ENCODE peak calls at places on chromosome 14, in seven cellular contexts. One of them, this sample, is unnamed.

GRCh38 chr14:52961060-52961639 is 10.3 kb upstream of the FERMT2 start:
- DNase-seq in fibroblast of lung: peak; percentile 76
- DNase-seq in HCT116: peak; percentile 58
- DNase-seq in GM10248: peak; percentile 63
- DNase-seq in AG09319: no peak
- DNase-seq in osteocyte: no peak
- DNase-seq in psoas muscle: peak; percentile 55
- DNase-seq in this sample: peak; percentile 35

GRCh38 chr14:88029500-88029899 is 24.6 kb downstream of the GPR65 start:
- DNase-seq in HCT116: no peak
- DNase-seq in psoas muscle: no peak
- DNase-seq in GM10248: no peak
- DNase-seq in osteocyte: no peak
- DNase-seq in AG09319: no peak
- DNase-seq in fibroblast of lung: no peak
- DNase-seq in this sample: no peak

GRCh38 chr14:89146291-89146690 is 270.7 kb downstream of the FOXN3 start:
- DNase-seq in AG09319: no peak
- DNase-seq in fibroblast of lung: peak; percentile 14
- DNase-seq in HCT116: no peak
- DNase-seq in psoas muscle: no peak
- DNase-seq in osteocyte: no peak
- DNase-seq in GM10248: no peak
- DNase-seq in this sample: no peak

GRCh38 chr14:101072070-101072469 is 168.5 kb upstream of the RTL1 start:
- DNase-seq in fibroblast of lung: no peak
- DNase-seq in AG09319: no peak
- DNase-seq in psoas muscle: no peak
- DNase-seq in osteocyte: peak; percentile 65
- DNase-seq in GM10248: no peak
- DNase-seq in HCT116: no peak
- DNase-seq in this sample: no peak

GRCh38 chr14:74793506-74794155 is 30.5 kb downstream of the YLPM1 start:
- DNase-seq in HCT116: no peak
- DNase-seq in GM10248: no peak
- DNase-seq in fibroblast of lung: no peak
- DNase-seq in psoas muscle: no peak
- DNase-seq in AG09319: no peak
- DNase-seq in osteocyte: no peak
- DNase-seq in this sample: no peak

GRCh38 chr14:99904506-99904905 is 111.3 kb downstream of the EML1 start:
- DNase-seq in psoas muscle: no peak
- DNase-seq in fibroblast of lung: no peak
- DNase-seq in AG09319: no peak
- DNase-seq in GM10248: no peak
- DNase-seq in osteocyte: no peak
- DNase-seq in HCT116: no peak
- DNase-seq in this sample: no peak

GRCh38 chr14:65035049-65035448 is 48.4 kb downstream of the FNTB start:
- DNase-seq in fibroblast of lung: peak; percentile 56
- DNase-seq in AG09319: no peak
- DNase-seq in osteocyte: no peak
- DNase-seq in HCT116: no peak
- DNase-seq in psoas muscle: peak; percentile 70
- DNase-seq in GM10248: no peak
- DNase-seq in this sample: no peak

GRCh38 chr14:106507354-106507753 is 981.0 kb downstream of the TMEM121 start:
- DNase-seq in osteocyte: no peak
- DNase-seq in psoas muscle: no peak
- DNase-seq in GM10248: no peak
- DNase-seq in AG09319: no peak
- DNase-seq in fibroblast of lung: no peak
- DNase-seq in HCT116: no peak
- DNase-seq in this sample: no peak

GRCh38 chr14:21264025-21264801 is 5.0 kb downstream of the HNRNPC start:
- DNase-seq in osteocyte: no peak
- DNase-seq in psoas muscle: no peak
- DNase-seq in AG09319: peak; percentile 37
- DNase-seq in fibroblast of lung: peak; percentile 74
- DNase-seq in HCT116: no peak
- DNase-seq in GM10248: peak; percentile 57
- DNase-seq in this sample: peak; percentile 27

GRCh38 chr14:104865631-104866441 is 768 bp downstream of the CEP170B start:
- DNase-seq in psoas muscle: peak; percentile 83
- DNase-seq in fibroblast of lung: peak; percentile 52
- DNase-seq in osteocyte: peak; percentile 86
- DNase-seq in AG09319: peak; percentile 24
- DNase-seq in GM10248: no peak
- DNase-seq in HCT116: peak; percentile 8
- DNase-seq in this sample: no peak

GRCh38 chr14:104756477-104757237 is 3.7 kb downstream of the SIVA1 start:
- DNase-seq in psoas muscle: no peak
- DNase-seq in fibroblast of lung: no peak
- DNase-seq in AG09319: no peak
- DNase-seq in osteocyte: no peak
- DNase-seq in HCT116: no peak
- DNase-seq in GM10248: no peak
- DNase-seq in this sample: no peak

GRCh38 chr14:55077155-55077554 is 25.7 kb downstream of the MAPK1IP1L start:
- DNase-seq in HCT116: peak; percentile 58
- DNase-seq in GM10248: no peak
- DNase-seq in psoas muscle: no peak
- DNase-seq in fibroblast of lung: no peak
- DNase-seq in osteocyte: no peak
- DNase-seq in AG09319: no peak
- DNase-seq in this sample: no peak

GRCh38 chr14:45649051-45649450 is 396.0 kb upstream of the MIS18BP1 start:
- DNase-seq in GM10248: no peak
- DNase-seq in osteocyte: no peak
- DNase-seq in AG09319: no peak
- DNase-seq in psoas muscle: no peak
- DNase-seq in HCT116: no peak
- DNase-seq in fibroblast of lung: no peak
- DNase-seq in this sample: no peak

GRCh38 chr14:32897724-32898064 is 41.0 kb upstream of the NPAS3 start:
- DNase-seq in AG09319: no peak
- DNase-seq in GM10248: no peak
- DNase-seq in osteocyte: no peak
- DNase-seq in HCT116: no peak
- DNase-seq in psoas muscle: no peak
- DNase-seq in fibroblast of lung: no peak
- DNase-seq in this sample: no peak

GRCh38 chr14:104792101-104792884 is 3.3 kb downstream of the AKT1 start:
- DNase-seq in osteocyte: no peak
- DNase-seq in GM10248: no peak
- DNase-seq in AG09319: no peak
- DNase-seq in HCT116: no peak
- DNase-seq in psoas muscle: peak; percentile 78
- DNase-seq in fibroblast of lung: no peak
- DNase-seq in this sample: no peak

GRCh38 chr14:104881369-104881979 is 16.4 kb downstream of the CEP170B start:
- DNase-seq in fibroblast of lung: no peak
- DNase-seq in psoas muscle: peak; percentile 89
- DNase-seq in HCT116: no peak
- DNase-seq in osteocyte: no peak
- DNase-seq in GM10248: no peak
- DNase-seq in AG09319: no peak
- DNase-seq in this sample: no peak

GRCh38 chr14:36520601-36521525 is 831 bp upstream of the NKX2-1 start:
- DNase-seq in AG09319: no peak
- DNase-seq in fibroblast of lung: peak; percentile 11
- DNase-seq in psoas muscle: no peak
- DNase-seq in HCT116: peak; percentile 7
- DNase-seq in osteocyte: peak; percentile 83
- DNase-seq in GM10248: peak; percentile 39
- DNase-seq in this sample: no peak

GRCh38 chr14:71686677-71687076 is 245.6 kb upstream of the RGS6 start:
- DNase-seq in osteocyte: no peak
- DNase-seq in HCT116: no peak
- DNase-seq in fibroblast of lung: peak; percentile 42
- DNase-seq in psoas muscle: peak; percentile 41
- DNase-seq in AG09319: no peak
- DNase-seq in GM10248: no peak
- DNase-seq in this sample: no peak

GRCh38 chr14:95527392-95528002 is 7.4 kb upstream of the GLRX5 start:
- DNase-seq in GM10248: peak; percentile 42
- DNase-seq in psoas muscle: no peak
- DNase-seq in AG09319: peak; percentile 65
- DNase-seq in osteocyte: no peak
- DNase-seq in fibroblast of lung: peak; percentile 91
- DNase-seq in HCT116: no peak
- DNase-seq in this sample: no peak
- TF ChIP-seq CTCF in GM10248: peak; percentile 54
- TF ChIP-seq CTCF in psoas muscle: peak; percentile 75
- TF ChIP-seq CTCF in AG09319: peak; percentile 80
- TF ChIP-seq CTCF in osteocyte: peak; percentile 86
- TF ChIP-seq CTCF in fibroblast of lung: peak; percentile 73
- TF ChIP-seq CTCF in HCT116: peak; percentile 91
- TF ChIP-seq CTCF in this sample: peak; percentile 80

DNA sequence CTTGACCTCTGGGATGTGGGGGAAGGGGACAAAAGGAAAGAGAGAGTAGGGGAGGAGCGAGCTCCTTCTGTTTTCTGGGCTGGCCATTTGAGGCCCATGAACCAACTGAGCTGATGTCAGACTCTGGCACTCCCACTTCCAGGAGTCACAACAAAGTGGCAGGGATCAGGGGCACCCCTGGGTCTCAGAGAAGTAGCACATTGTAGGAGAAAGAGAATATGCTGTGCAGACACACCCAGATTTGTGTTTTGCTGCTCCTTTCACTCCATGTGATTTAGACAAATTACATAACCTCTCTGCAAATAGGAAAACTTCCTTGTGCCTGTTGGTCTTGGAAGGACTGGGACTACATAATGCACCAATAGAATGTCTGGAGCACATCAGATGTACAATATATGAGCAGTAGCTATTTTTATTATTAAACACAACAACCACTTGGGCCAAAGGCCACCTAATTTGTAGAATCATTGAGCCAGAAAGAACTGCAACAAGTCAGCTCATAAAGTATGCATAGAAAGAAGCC is 265.5 kb downstream of the ZFP36L1 start:
- DNase-seq in osteocyte: no peak
- DNase-seq in AG09319: no peak
- DNase-seq in GM10248: no peak
- DNase-seq in fibroblast of lung: peak; percentile 71
- DNase-seq in HCT116: no peak
- DNase-seq in psoas muscle: no peak
- DNase-seq in this sample: no peak
- TF ChIP-seq CTCF in osteocyte: no peak
- TF ChIP-seq CTCF in AG09319: no peak
- TF ChIP-seq CTCF in GM10248: no peak
- TF ChIP-seq CTCF in fibroblast of lung: no peak
- TF ChIP-seq CTCF in HCT116: no peak
- TF ChIP-seq CTCF in psoas muscle: no peak
- TF ChIP-seq CTCF in this sample: no peak

GRCh38 chr14:95361373-95362179 is 41.9 kb upstream of the CLMN start:
- DNase-seq in HCT116: peak; percentile 24
- DNase-seq in GM10248: peak; percentile 74
- DNase-seq in psoas muscle: peak; percentile 65
- DNase-seq in osteocyte: no peak
- DNase-seq in fibroblast of lung: peak; percentile 6
- DNase-seq in AG09319: no peak
- DNase-seq in this sample: no peak
- TF ChIP-seq CTCF in HCT116: peak; percentile 81
- TF ChIP-seq CTCF in GM10248: peak; percentile 63
- TF ChIP-seq CTCF in psoas muscle: peak; percentile 46
- TF ChIP-seq CTCF in osteocyte: peak; percentile 50
- TF ChIP-seq CTCF in fibroblast of lung: peak; percentile 12
- TF ChIP-seq CTCF in AG09319: peak; percentile 37
- TF ChIP-seq CTCF in this sample: peak; percentile 48

GRCh38 chr14:93787465-93788306 is 599 bp downstream of the PRIMA1 start:
- DNase-seq in AG09319: no peak
- DNase-seq in HCT116: no peak
- DNase-seq in GM10248: no peak
- DNase-seq in psoas muscle: no peak
- DNase-seq in osteocyte: no peak
- DNase-seq in fibroblast of lung: no peak
- DNase-seq in this sample: no peak

GRCh38 chr14:93788307-93788556 is at the start of gene PRIMA1:
- DNase-seq in AG09319: no peak
- DNase-seq in HCT116: no peak
- DNase-seq in GM10248: no peak
- DNase-seq in psoas muscle: no peak
- DNase-seq in fibroblast of lung: no peak
- DNase-seq in osteocyte: no peak
- DNase-seq in this sample: no peak

GRCh38 chr14:93788557-93789365 is 476 bp upstream of the PRIMA1 start:
- DNase-seq in psoas muscle: no peak
- DNase-seq in HCT116: no peak
- DNase-seq in osteocyte: no peak
- DNase-seq in AG09319: no peak
- DNase-seq in GM10248: no peak
- DNase-seq in fibroblast of lung: no peak
- DNase-seq in this sample: no peak

GRCh38 chr14:93790966-93791365 is 2.7 kb upstream of the PRIMA1 start:
- DNase-seq in HCT116: no peak
- DNase-seq in GM10248: no peak
- DNase-seq in AG09319: no peak
- DNase-seq in fibroblast of lung: no peak
- DNase-seq in psoas muscle: no peak
- DNase-seq in osteocyte: no peak
- DNase-seq in this sample: no peak

GRCh38 chr14:93789366-93790130 is 1.3 kb upstream of the PRIMA1 start:
- DNase-seq in fibroblast of lung: no peak
- DNase-seq in GM10248: no peak
- DNase-seq in psoas muscle: no peak
- DNase-seq in osteocyte: no peak
- DNase-seq in AG09319: no peak
- DNase-seq in HCT116: no peak
- DNase-seq in this sample: no peak
- TF ChIP-seq CTCF in fibroblast of lung: no peak
- TF ChIP-seq CTCF in GM10248: no peak
- TF ChIP-seq CTCF in psoas muscle: no peak
- TF ChIP-seq CTCF in osteocyte: no peak
- TF ChIP-seq CTCF in AG09319: no peak
- TF ChIP-seq CTCF in HCT116: no peak
- TF ChIP-seq CTCF in this sample: no peak

GRCh38 chr14:39467889-39468524 is 35.8 kb upstream of the FBXO33 start:
- DNase-seq in fibroblast of lung: peak; percentile 32
- DNase-seq in psoas muscle: no peak
- DNase-seq in HCT116: peak; percentile 55
- DNase-seq in GM10248: no peak
- DNase-seq in osteocyte: no peak
- DNase-seq in AG09319: no peak
- DNase-seq in this sample: no peak
- TF ChIP-seq CTCF in fibroblast of lung: peak; percentile 13
- TF ChIP-seq CTCF in psoas muscle: no peak
- TF ChIP-seq CTCF in HCT116: peak; percentile 70
- TF ChIP-seq CTCF in GM10248: peak; percentile 55
- TF ChIP-seq CTCF in osteocyte: peak; percentile 21
- TF ChIP-seq CTCF in AG09319: peak; percentile 23
- TF ChIP-seq CTCF in this sample: peak; percentile 42

GRCh38 chr14:30125322-30125944 is 197.8 kb upstream of the PRKD1 start:
- DNase-seq in fibroblast of lung: no peak
- DNase-seq in HCT116: no peak
- DNase-seq in osteocyte: no peak
- DNase-seq in AG09319: no peak
- DNase-seq in GM10248: no peak
- DNase-seq in psoas muscle: no peak
- DNase-seq in this sample: no peak
- TF ChIP-seq CTCF in fibroblast of lung: no peak
- TF ChIP-seq CTCF in HCT116: no peak
- TF ChIP-seq CTCF in osteocyte: no peak
- TF ChIP-seq CTCF in AG09319: no peak
- TF ChIP-seq CTCF in GM10248: no peak
- TF ChIP-seq CTCF in psoas muscle: no peak
- TF ChIP-seq CTCF in this sample: no peak

GRCh38 chr14:35167496-35167895 is 45.1 kb downstream of the PRORP start:
- DNase-seq in psoas muscle: no peak
- DNase-seq in osteocyte: no peak
- DNase-seq in fibroblast of lung: no peak
- DNase-seq in AG09319: no peak
- DNase-seq in HCT116: no peak
- DNase-seq in GM10248: no peak
- DNase-seq in this sample: no peak
- TF ChIP-seq CTCF in psoas muscle: no peak
- TF ChIP-seq CTCF in osteocyte: no peak
- TF ChIP-seq CTCF in fibroblast of lung: no peak
- TF ChIP-seq CTCF in AG09319: no peak
- TF ChIP-seq CTCF in HCT116: no peak
- TF ChIP-seq CTCF in GM10248: no peak
- TF ChIP-seq CTCF in this sample: no peak